ENCODE peak calls at places on chromosomes 16 and 17, in five cellular contexts. F is left lung, D is hepatocyte, H is body of pancreas, W is fibroblast of lung. M is an unnamed sample.

GRCh38 chr17:2695961-2696760 is 15.4 kb downstream of the CLUH start:
- DNase-seq in W (no peak), F (peak; percentile 74), H (no peak), D (no peak), M (peak; percentile 41)

GRCh38 chr17:74935585-74936469 is at the start of gene OTOP3:
- DNase-seq in H (peak; percentile 37), W (no peak), D (no peak), F (peak; percentile 68), M (no peak)

GRCh38 chr17:73452056-73452455 is 140.3 kb upstream of the CDC42EP4 start:
- DNase-seq in F (no peak), H (no peak), D (no peak), W (no peak), M (no peak)

GRCh38 chr17:19364699-19365498 is 2.4 kb upstream of the B9D1 start:
- DNase-seq in H (no peak), F (no peak), D (no peak), W (no peak), M (no peak)

GRCh38 chr16:27154573-27155521 is 48.5 kb upstream of the KDM8 start:
- DNase-seq in D (peak; percentile 58), H (peak; percentile 61), F (peak; percentile 90), W (peak; percentile 31), M (peak; percentile 74)

GRCh38 chr16:15907863-15908478 is 19.6 kb upstream of the CEP20 start:
- DNase-seq in W (no peak), F (no peak), D (peak; percentile 12), H (no peak), M (no peak)

GRCh38 chr16:64370112-64370511 is 751.8 kb downstream of the CDH11 start:
- DNase-seq in H (no peak), F (no peak), W (no peak), D (no peak), M (no peak)

GRCh38 chr16:57029161-57030160 is 40.1 kb downstream of the NLRC5 start:
- DNase-seq in F (no peak), D (no peak), W (no peak), H (no peak), M (no peak)

GRCh38 chr17:60167095-60167741 is 17.4 kb downstream of the CA4 start:
- DNase-seq in W (no peak), H (peak; percentile 79), D (no peak), F (no peak), M (no peak)

GRCh38 chr16:60905806-60906205 is 1130.4 kb downstream of the CDH8 start:
- DNase-seq in F (no peak), W (no peak), H (no peak), D (no peak), M (no peak)

GRCh38 chr17:16314859-16315258 is 38.4 kb downstream of the CENPV start:
- DNase-seq in D (no peak), H (no peak), F (no peak), W (no peak), M (no peak)

GRCh38 chr17:77127735-77128361 is 12.9 kb upstream of the SEC14L1 start:
- DNase-seq in F (peak; percentile 86), H (peak; percentile 56), D (no peak), W (no peak), M (peak; percentile 84)

GRCh38 chr16:78096386-78096785 is 3.1 kb upstream of the WWOX start:
- DNase-seq in D (no peak), F (no peak), W (no peak), H (no peak), M (no peak)

GRCh38 chr16:81003610-81004460 is 2.9 kb downstream of the CMC2 start:
- DNase-seq in H (no peak), F (no peak), D (no peak), W (peak; percentile 22), M (no peak)

GRCh38 chr16:86258713-86259112 is 251.6 kb upstream of the FOXF1 start:
- DNase-seq in H (no peak), D (no peak), W (peak; percentile 25), F (no peak), M (no peak)

GRCh38 chr16:3578610-3579551 is 1.7 kb upstream of the NLRC3 start:
- DNase-seq in H (no peak), F (peak; percentile 67), D (no peak), W (no peak), M (no peak)

GRCh38 chr17:49249292-49249794 is 18.8 kb upstream of the PHOSPHO1 start:
- DNase-seq in D (no peak), H (no peak), W (peak; percentile 45), F (peak; percentile 79), M (peak; percentile 53)

GRCh38 chr16:57245472-57246113 is 534 bp downstream of the ARL2BP start:
- DNase-seq in W (peak; percentile 8), D (peak; percentile 69), H (peak; percentile 65), F (no peak), M (peak; percentile 73)

GRCh38 chr17:39979865-39980401 is 674 bp upstream of the PSMD3 start:
- DNase-seq in H (peak; percentile 26), F (no peak), W (no peak), D (peak; percentile 60), M (no peak)

GRCh38 chr17:37708008-37708615 is 36.7 kb downstream of the HNF1B start:
- DNase-seq in H (peak; percentile 81), D (peak; percentile 81), F (no peak), W (no peak), M (no peak)

GRCh38 chr17:51298508-51299371 is 38.4 kb downstream of the UTP18 start:
- DNase-seq in D (peak; percentile 65), W (peak; percentile 63), F (no peak), H (peak; percentile 22), M (no peak)

GRCh38 chr17:76360461-76360860 is 6.7 kb upstream of the PRPSAP1 start:
- DNase-seq in W (no peak), H (no peak), F (no peak), D (no peak), M (no peak)

GRCh38 chr17:66185842-66186241 is 6.1 kb downstream of the CEP112 start:
- DNase-seq in W (no peak), F (no peak), H (no peak), D (no peak), M (no peak)

GRCh38 chr17:57207396-57207795 is 48.9 kb upstream of the MSI2 start:
- DNase-seq in H (no peak), D (no peak), W (no peak), F (no peak), M (no peak)

DNA sequence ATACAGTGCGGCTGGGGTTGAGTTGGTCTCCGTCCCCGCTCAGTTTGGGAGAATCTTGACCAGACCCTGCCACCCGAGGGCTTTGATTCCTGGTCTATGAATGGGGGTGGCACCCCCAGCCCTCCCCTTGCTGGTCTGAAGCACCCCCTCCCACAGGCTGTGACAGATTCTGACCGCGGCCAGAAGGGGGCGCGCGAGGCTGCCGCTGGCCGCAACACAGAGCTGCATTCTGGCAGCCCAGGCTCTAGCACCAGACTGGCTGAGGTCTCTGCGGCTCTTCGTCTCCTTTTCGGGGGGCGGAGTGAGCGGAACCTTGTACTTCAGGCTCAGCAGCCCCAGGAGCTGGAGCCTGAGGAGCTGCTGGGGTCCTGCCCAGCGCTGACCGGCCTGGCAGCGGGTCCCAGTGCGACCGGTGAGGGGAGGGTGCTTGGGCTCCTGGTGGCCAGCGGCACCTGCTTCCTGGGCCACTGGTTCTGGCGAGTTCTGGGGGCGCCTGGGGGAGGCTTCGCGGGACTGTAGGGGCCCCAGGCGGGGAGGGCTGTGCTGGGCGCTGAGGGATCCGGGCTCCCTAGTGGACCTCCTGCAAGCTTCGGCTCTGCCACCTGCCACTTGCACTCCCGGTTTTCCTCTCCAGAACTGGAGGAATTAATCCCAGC is 1011.6 kb downstream of the KCNJ18 start:
- DNase-seq in H (no peak), F (no peak), W (no peak), D (no peak), M (no peak)
- H3K9me3 ChIP-seq in H (no peaks in the 10 kb centered on the region), F (no peaks in the 10 kb centered on the region), W (no peaks in the 10 kb centered on the region), D (peaks cover 6% of the 10 kb centered on the region), M (no peaks in the 10 kb centered on the region)

GRCh38 chr16:705748-706188 is at the start of gene FBXL16:
- DNase-seq in D (no peak), H (no peak), W (no peak), F (no peak), M (no peak)
- H3K4me3 ChIP-seq in D (no peak within 1 kb of the TSS), H (no peak within 1 kb of the TSS), W (no peak within 1 kb of the TSS), F (no peak within 1 kb of the TSS), M (no peak within 1 kb of the TSS)

GRCh38 chr16:35516971-35517370 is 2057.6 kb downstream of the TP53TG3F start:
- DNase-seq in W (no peak), F (no peak), D (no peak), H (no peak), M (no peak)
- H3K9me3 ChIP-seq in W (no peaks in the 10 kb centered on the region), F (no peaks in the 10 kb centered on the region), D (peaks cover 4% of the 10 kb centered on the region), H (no peaks in the 10 kb centered on the region), M (peaks cover 4% of the 10 kb centered on the region)

GRCh38 chr16:51148674-51149228 is 2.3 kb downstream of the SALL1 start:
- DNase-seq in F (no peak), W (no peak), H (no peak), D (no peak), M (no peak)
- H3K4me3 ChIP-seq in F (no peak overlapping the region), W (no peak overlapping the region), H (no peak overlapping the region), D (peak overlapping the region; percentile 68), M (no peak overlapping the region)

DNA sequence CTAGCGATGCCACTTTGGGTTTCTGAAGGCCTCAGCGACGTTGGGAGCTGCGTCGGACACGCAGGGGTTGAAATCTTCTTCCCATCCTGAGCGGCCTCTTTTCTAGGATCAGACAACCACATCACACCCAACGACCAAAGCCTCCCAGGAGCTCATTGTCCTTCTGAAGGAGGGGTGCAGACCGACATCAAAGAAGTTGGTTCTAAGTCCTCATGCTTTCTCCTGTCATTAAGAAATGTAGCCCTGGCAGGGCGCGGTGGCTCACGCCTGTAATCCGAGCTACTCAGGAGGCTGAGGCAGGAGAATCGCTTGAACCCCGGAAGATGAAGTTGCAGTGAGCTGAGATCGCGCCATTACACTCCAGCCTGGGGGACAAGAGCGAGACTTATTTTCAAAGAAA is 1681.9 kb downstream of the TP53TG3F start:
- DNase-seq in D (no peak), H (no peak), W (no peak), F (peak; percentile 37), M (no peak)
- H3K9me3 ChIP-seq in D (no peaks in the 10 kb centered on the region), H (no peaks in the 10 kb centered on the region), W (no peaks in the 10 kb centered on the region), F (no peaks in the 10 kb centered on the region), M (peaks cover 7% of the 10 kb centered on the region)

DNA sequence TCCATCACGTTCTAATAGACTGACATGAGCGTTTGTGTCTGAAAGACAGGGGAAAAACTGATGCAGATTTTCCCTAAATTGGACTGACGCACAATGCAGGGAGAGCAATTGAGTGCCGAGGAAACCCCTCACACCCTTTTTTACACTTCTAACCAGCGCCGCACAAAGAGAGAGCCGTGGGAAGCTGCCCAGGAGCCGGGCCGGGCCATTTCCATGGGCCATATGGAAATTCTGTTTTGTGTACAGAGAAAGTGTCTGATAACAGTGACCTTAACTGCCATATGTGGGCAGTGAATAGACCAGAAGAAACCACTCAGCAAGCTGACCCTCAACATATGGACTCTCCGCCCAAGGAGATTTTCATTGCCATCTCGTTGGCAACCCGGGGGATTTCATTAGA is 225.9 kb upstream of the IRX3 start:
- DNase-seq in W (no peak), D (no peak), F (no peak), H (no peak), M (no peak)
- H3K4me3 ChIP-seq in W (no peak overlapping the region), D (no peak overlapping the region), F (no peak overlapping the region), H (no peak overlapping the region), M (no peak overlapping the region)

DNA sequence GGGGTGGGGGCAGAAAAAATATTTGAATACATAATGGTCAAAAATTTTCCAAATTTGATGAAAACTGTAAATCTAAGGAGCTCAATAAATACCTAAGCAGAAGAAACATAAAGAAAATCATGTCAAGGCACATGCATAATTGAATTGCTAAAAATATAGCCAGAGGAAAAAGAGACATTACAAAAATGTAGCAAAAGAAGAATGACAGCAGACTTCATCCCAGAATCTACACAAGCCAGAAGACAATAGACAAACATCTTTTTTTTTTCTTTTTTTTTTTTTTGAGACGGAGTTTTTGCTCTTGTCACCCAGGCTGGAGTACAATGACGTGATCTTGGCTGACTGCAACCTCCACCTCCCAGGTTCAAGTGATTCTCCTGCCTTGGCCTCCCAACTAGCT is 62.0 kb upstream of the ATP2A3 start:
- DNase-seq in D (no peak), H (no peak), W (no peak), F (no peak), M (no peak)
- H3K9me3 ChIP-seq in D (peaks cover 41% of the 10 kb centered on the region), H (peaks cover 2% of the 10 kb centered on the region), W (no peaks in the 10 kb centered on the region), F (no peaks in the 10 kb centered on the region), M (peaks cover 22% of the 10 kb centered on the region)